ENCODE peak calls at places on chromosomes 7 and 10, in five cellular contexts. E is psoas muscle, R is fibroblast of mammary gland, P is tibial artery, J is astrocyte of the spinal cord. U is an unnamed sample.

GRCh38 chr7:142754681-142755575 is 5.7 kb downstream of the PRSS1 start:
- DNase-seq in P (no peak), R (no peak), E (no peak), J (peak), U (no peak)

GRCh38 chr10:73887038-73888015 is 13.0 kb upstream of the CAMK2G start:
- DNase-seq in E (peak), R (peak), J (peak), P (peak), U (no peak)

GRCh38 chr10:116272497-116273221 is at the start of gene GFRA1:
- DNase-seq in E (peak), J (no peak), P (no peak), R (no peak), U (no peak)

GRCh38 chr7:17401806-17402627 is 103.6 kb downstream of the AHR start:
- DNase-seq in P (no peak), R (no peak), E (no peak), J (no peak), U (no peak)

GRCh38 chr7:155759740-155760430 is 52.4 kb downstream of the SHH start:
- DNase-seq in R (no peak), E (no peak), P (no peak), J (no peak), U (no peak)

GRCh38 chr10:70458329-70459060 is 17.0 kb upstream of the NODAL start:
- DNase-seq in E (peak), J (peak), P (peak), R (peak), U (no peak)

GRCh38 chr10:43644252-43644651 is 4.4 kb downstream of the ZNF32 start:
- DNase-seq in R (peak), E (no peak), J (no peak), P (no peak), U (no peak)

GRCh38 chr10:94006591-94007550 is 13.1 kb downstream of the PLCE1 start:
- DNase-seq in J (peak), R (peak), E (no peak), P (no peak), U (no peak)

GRCh38 chr7:29342761-29343160 is 148.2 kb downstream of the CHN2 start:
- DNase-seq in R (no peak), P (no peak), E (no peak), J (peak), U (no peak)

GRCh38 chr7:45697576-45698136 is 123.5 kb downstream of the ADCY1 start:
- DNase-seq in P (no peak), R (peak), E (no peak), J (peak), U (no peak)

GRCh38 chr10:10925667-10926066 is 92.0 kb upstream of the CELF2 start:
- DNase-seq in J (no peak), P (no peak), E (no peak), R (no peak), U (no peak)

GRCh38 chr10:63071145-63071544 is 62.0 kb upstream of the NRBF2 start:
- DNase-seq in E (no peak), J (no peak), P (no peak), R (no peak), U (no peak)

GRCh38 chr10:94623572-94623971 is 60.0 kb upstream of the CYP2C18 start:
- DNase-seq in E (no peak), P (no peak), R (no peak), J (no peak), U (no peak)

GRCh38 chr7:138492423-138492822 is 32.4 kb downstream of the TRIM24 start:
- DNase-seq in J (no peak), R (no peak), E (no peak), P (no peak), U (no peak)

GRCh38 chr7:42012786-42013360 is 224.1 kb downstream of the GLI3 start:
- DNase-seq in P (no peak), R (no peak), E (no peak), J (peak), U (no peak)

GRCh38 chr7:86932038-86932512 is 127.4 kb downstream of the ELAPOR2 start:
- DNase-seq in R (peak), J (peak), E (no peak), P (peak), U (no peak)

GRCh38 chr7:157250605-157251228 is 86.1 kb upstream of the DNAJB6 start:
- DNase-seq in R (peak), J (peak), E (no peak), P (no peak), U (peak)

GRCh38 chr7:91690541-91690940 is 190.0 kb downstream of the MTERF1 start:
- DNase-seq in E (no peak), R (no peak), J (no peak), P (no peak), U (no peak)

GRCh38 chr10:114026189-114027040 is 17.3 kb upstream of the ADRB1 start:
- DNase-seq in P (no peak), E (no peak), J (peak), R (peak), U (peak)

GRCh38 chr10:99595770-99596465 is 24.3 kb downstream of the SLC25A28 start:
- DNase-seq in E (peak), R (no peak), J (no peak), P (no peak), U (no peak)

GRCh38 chr10:3820255-3820654 is 35.2 kb upstream of the KLF6 start:
- DNase-seq in E (no peak), P (no peak), R (no peak), J (no peak), U (no peak)

GRCh38 chr7:29297194-29297890 is 102.8 kb downstream of the CHN2 start:
- DNase-seq in R (no peak), P (no peak), E (no peak), J (no peak), U (no peak)

GRCh38 chr10:33333260-33334169 is 952 bp downstream of the NRP1 start:
- DNase-seq in P (no peak), J (no peak), E (no peak), R (peak), U (no peak)

GRCh38 chr10:21532694-21533576 is 1.1 kb upstream of the MLLT10 start:
- DNase-seq in P (peak), E (no peak), R (no peak), J (peak), U (no peak)

GRCh38 chr7:88009651-88010050 is 75.6 kb downstream of the ADAM22 start:
- DNase-seq in E (no peak), R (no peak), J (peak), P (no peak), U (no peak)

GRCh38 chr10:118369806-118370205 is 27.7 kb upstream of the FAM204A start:
- DNase-seq in P (no peak), R (no peak), J (no peak), E (no peak), U (no peak)

GRCh38 chr10:98316661-98317060 is 48.7 kb upstream of the LOXL4 start:
- DNase-seq in P (no peak), J (peak), R (peak), E (no peak), U (no peak)

GRCh38 chr10:77628906-77629730 is 8.5 kb downstream of the KCNMA1 start:
- DNase-seq in P (no peak), J (peak), R (no peak), E (no peak), U (no peak)

GRCh38 chr7:122430710-122431109 is 126.2 kb upstream of the FEZF1 start:
- DNase-seq in P (no peak), E (no peak), J (peak), R (peak), U (no peak)

GRCh38 chr7:83976302-83976701 is 218.3 kb downstream of the SEMA3A start:
- DNase-seq in E (no peak), R (peak), P (no peak), J (peak), U (peak)

GRCh38 chr10:114917927-114918672 is 19.9 kb upstream of the TRUB1 start:
- DNase-seq in E (no peak), R (peak), J (peak), P (no peak), U (no peak)

GRCh38 chr10:100735345-100736143 is 9.8 kb upstream of the PAX2 start:
- DNase-seq in E (no peak), R (no peak), P (no peak), J (no peak), U (no peak)

GRCh38 chr7:130560972-130561371 is 69.1 kb downstream of the MEST start:
- DNase-seq in J (peak), P (no peak), E (no peak), R (peak), U (peak)

GRCh38 chr10:96565774-96566173 is 21.0 kb downstream of the TM9SF3 start:
- DNase-seq in P (no peak), J (peak), R (peak), E (no peak), U (no peak)

GRCh38 chr7:100791881-100792666 is 35.2 kb downstream of the EPHB4 start:
- DNase-seq in P (no peak), J (no peak), R (no peak), E (no peak), U (no peak)

GRCh38 chr7:100793806-100794660 is 33.3 kb downstream of the EPHB4 start:
- DNase-seq in J (peak), E (no peak), P (no peak), R (peak), U (no peak)

GRCh38 chr7:100786323-100786722 is 41.0 kb downstream of the EPHB4 start:
- DNase-seq in P (no peak), J (no peak), R (no peak), E (no peak), U (no peak)

GRCh38 chr7:100785878-100786277 is 41.4 kb downstream of the EPHB4 start:
- DNase-seq in P (no peak), J (no peak), E (no peak), R (no peak), U (no peak)

DNA sequence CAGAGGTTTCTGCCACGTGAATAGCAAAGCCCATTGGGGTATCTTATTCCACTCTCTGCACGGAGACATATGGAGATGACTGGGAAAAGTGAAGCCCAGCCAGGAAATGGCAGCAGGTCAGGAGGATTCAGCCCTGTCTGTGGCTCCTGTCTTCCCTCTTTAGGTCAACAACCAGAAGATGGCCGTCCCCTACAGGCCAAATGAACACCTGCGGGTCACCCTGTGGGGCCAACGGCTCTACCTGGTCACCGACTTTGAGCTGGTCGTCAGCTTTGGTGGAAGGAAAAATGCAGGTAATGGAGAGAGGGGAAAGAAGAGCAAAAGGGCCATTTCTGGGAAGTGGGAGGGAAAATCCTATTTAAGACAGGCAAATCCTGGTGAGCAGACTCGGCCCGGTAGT is 38.3 kb downstream of the EPHB4 start:
- DNase-seq in J (no peak), R (no peak), P (no peak), E (no peak), U (no peak)
- TF ChIP-seq CTCF in J (peak), R (no peak), P (no peak), E (no peak), U (no peak)

DNA sequence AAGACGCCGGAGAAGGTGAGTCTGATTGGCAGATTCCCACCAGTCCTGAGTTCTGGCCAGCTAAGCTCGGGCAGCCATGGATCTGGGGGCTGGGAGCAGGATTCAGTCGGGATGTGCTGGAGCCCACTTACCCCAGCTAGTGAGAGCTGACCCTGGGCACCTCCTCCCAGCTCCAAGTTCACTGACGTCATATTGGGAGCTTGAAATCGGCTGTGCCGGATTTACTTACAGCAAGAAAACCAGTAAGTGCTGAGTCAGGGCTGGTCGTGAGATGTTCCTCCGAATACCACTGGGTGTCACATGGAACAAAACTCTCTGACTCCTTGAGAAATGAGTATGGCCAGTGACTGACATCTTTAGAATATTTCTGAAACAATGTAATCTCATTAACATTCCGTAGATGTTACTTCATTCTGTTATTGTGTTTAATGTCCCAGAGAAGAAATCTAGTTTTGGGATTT is 621.2 kb downstream of the SDK1 start:
- DNase-seq in E (no peak), R (peak), J (peak), P (no peak), U (peak)
- TF ChIP-seq CTCF in E (peak), R (peak), J (peak), P (peak), U (peak)

DNA sequence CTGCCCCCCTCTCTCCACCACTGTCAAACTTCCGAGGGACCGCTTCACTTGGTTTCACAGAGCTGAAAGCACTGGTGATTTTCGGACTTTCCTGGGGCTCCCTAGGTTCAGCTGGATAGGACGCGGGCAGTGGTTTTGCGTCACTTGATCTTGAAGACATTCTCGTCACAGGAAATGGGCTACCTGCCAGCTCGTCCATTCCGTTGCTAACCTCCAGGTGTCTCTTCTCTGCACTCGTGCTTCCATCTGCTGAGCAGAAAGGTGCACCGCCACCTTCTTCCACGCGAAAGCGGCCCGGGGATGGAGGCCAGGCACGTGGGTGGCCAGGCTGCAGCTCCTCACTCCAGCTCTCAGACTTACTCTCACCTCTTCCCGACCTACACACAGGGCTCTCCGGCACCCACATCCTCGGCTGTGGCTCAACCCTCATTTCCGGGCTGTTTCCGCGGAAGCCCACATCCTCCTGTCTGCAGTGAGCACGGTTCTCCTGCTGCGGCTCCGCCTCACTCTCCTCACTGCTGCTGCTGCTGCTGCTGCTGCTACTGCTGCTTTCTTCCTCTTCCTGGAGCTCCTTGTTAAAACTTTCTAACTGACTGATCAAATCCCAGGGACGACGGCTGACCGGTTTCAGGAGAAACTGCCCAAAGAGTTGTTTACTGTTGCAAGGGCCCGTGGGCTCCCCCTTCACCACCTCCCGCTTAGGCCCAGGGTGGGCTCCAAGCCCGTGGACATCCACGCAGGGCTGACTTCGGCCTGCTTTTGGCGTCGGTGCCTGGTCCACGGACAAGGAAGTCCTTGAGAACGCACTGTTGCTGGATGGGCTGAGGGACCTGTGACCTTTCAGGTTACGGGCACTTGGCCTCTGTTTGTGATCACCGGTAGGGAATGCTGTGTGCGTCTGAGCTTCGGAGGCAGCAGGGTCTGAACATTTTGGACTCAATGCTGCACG is 32.1 kb downstream of the JCAD start:
- DNase-seq in J (no peak), R (no peak), E (peak), P (no peak), U (peak)
- TF ChIP-seq CTCF in J (peak), R (no peak), E (peak), P (no peak), U (no peak)

GRCh38 chr7:48154792-48155413 is 16.4 kb upstream of the ABCA13 start:
- DNase-seq in P (no peak), R (peak), J (peak), E (no peak), U (peak)
- TF ChIP-seq CTCF in P (no peak), R (peak), J (peak), E (no peak), U (peak)

GRCh38 chr7:121003986-121004685 is 15.6 kb downstream of the CPED1 start:
- DNase-seq in J (no peak), P (no peak), E (peak), R (peak), U (no peak)

GRCh38 chr7:121001234-121001633 is 12.7 kb downstream of the CPED1 start:
- DNase-seq in R (no peak), E (no peak), P (no peak), J (no peak), U (no peak)

GRCh38 chr7:121002755-121003114 is 14.2 kb downstream of the CPED1 start:
- DNase-seq in J (peak), P (no peak), E (no peak), R (no peak), U (no peak)

GRCh38 chr7:121000091-121000983 is 11.8 kb downstream of the CPED1 start:
- DNase-seq in J (peak), P (no peak), R (peak), E (no peak), U (no peak)

DNA sequence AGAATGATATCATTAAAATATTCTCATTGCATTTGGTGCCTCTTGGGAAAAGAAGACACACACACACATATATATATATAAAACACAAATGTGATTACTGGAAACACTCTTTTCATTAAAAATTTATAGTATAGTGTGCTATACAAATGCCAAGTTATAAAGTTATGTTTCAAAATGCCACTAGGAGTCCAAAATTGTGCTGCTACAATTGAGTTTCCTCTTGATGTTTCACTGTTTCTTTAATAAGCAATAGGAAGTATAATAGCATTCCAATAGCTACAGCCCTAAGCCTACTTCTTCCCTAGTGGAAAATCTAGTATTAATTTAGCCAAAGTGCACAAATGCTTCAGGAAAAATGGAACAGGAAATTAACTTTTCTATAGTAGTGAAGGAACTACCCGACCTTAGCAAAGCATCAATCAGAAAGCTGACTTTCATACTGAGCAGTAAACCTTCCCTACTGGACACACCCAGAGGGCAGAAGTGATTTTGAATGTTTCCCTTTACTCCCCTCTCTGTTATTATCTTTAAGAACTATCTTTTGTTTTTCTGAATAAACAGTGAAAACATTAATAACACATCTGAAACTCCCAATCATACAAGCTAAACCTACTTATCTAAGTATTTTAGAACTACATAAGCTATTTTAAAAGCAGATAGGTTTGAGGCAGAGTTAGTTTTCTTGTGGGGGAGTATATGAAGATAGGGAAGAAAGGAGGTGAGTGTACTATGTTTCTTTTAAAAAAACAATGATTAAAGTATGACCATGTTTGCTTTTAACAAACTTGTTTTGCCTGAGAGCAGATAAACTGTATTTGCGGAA is 13.6 kb downstream of the CPED1 start:
- DNase-seq in E (no peak), J (peak), R (no peak), P (no peak), U (no peak)
- TF ChIP-seq CTCF in E (peak), J (no peak), R (no peak), P (no peak), U (no peak)

DNA sequence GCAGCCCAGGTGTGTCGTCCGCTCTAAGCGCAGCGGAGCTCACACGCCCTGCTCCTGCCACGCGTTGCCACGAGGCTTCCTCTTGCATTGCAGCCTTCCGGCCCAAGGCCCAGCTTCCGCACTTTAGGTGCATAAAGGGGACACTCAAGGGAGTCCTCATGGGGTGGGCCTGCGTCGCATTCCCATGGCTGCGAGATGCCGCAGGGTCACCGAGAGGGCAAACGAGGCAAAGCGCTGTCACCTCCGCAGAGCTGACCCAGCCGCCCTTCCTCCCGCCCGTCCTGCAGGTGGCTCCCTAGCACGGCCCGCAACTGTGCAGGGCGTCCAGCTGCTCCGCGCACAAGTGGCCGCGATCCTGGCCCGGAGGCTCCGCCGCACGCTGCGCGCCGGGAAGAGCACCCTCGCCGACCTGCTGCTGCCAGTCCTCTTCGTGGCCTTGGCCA is 283.5 kb downstream of the ABCA13 start:
- DNase-seq in P (no peak), J (no peak), E (peak), R (no peak), U (no peak)
- TF ChIP-seq CTCF in P (no peak), J (no peak), E (no peak), R (no peak), U (no peak)

GRCh38 chr7:149764481-149765398 is 8.6 kb downstream of the ZNF467 start:
- DNase-seq in E (peak), P (no peak), R (no peak), J (no peak), U (no peak)
- TF ChIP-seq CTCF in E (peak), P (no peak), R (no peak), J (no peak), U (no peak)